ENCODE peak calls at places on chromosomes 4 and X, in six cellular contexts. One of them, this sample, is unnamed.

GRCh38 chr4:186826866-186827541 is 103.3 kb upstream of the FAT1 start:
- DNase-seq in stomach: no peak
- DNase-seq in NCI-H748 treated with DMSO at 0.1 percent for 48 hours: no peak
- DNase-seq in frontal cortex: no peak
- DNase-seq in kidney tubule cell: no peak
- DNase-seq in CD4-positive, CD25-positive, alpha-beta regulatory T cell: no peak
- DNase-seq in this sample: peak; percentile 9

GRCh38 chrX:9433596-9433995 is 31.3 kb upstream of the TBL1X start:
- DNase-seq in stomach: no peak
- DNase-seq in NCI-H748 treated with DMSO at 0.1 percent for 48 hours: no peak
- DNase-seq in frontal cortex: no peak
- DNase-seq in kidney tubule cell: peak; percentile 35
- DNase-seq in CD4-positive, CD25-positive, alpha-beta regulatory T cell: no peak
- DNase-seq in this sample: no peak

GRCh38 chrX:97200454-97200853 is 316.7 kb downstream of the RPA4 start:
- DNase-seq in stomach: no peak
- DNase-seq in NCI-H748 treated with DMSO at 0.1 percent for 48 hours: no peak
- DNase-seq in frontal cortex: no peak
- DNase-seq in kidney tubule cell: no peak
- DNase-seq in CD4-positive, CD25-positive, alpha-beta regulatory T cell: no peak
- DNase-seq in this sample: no peak

GRCh38 chrX:30831082-30831481 is 58.0 kb downstream of the TAB3 start:
- DNase-seq in stomach: no peak
- DNase-seq in NCI-H748 treated with DMSO at 0.1 percent for 48 hours: no peak
- DNase-seq in frontal cortex: no peak
- DNase-seq in kidney tubule cell: no peak
- DNase-seq in CD4-positive, CD25-positive, alpha-beta regulatory T cell: peak; percentile 0
- DNase-seq in this sample: no peak

GRCh38 chrX:14406225-14406624 is 123.1 kb upstream of the GLRA2 start:
- DNase-seq in stomach: no peak
- DNase-seq in NCI-H748 treated with DMSO at 0.1 percent for 48 hours: no peak
- DNase-seq in frontal cortex: no peak
- DNase-seq in kidney tubule cell: no peak
- DNase-seq in CD4-positive, CD25-positive, alpha-beta regulatory T cell: no peak
- DNase-seq in this sample: no peak

GRCh38 chrX:40088299-40088625 is 9.5 kb downstream of the BCOR start:
- DNase-seq in stomach: no peak
- DNase-seq in NCI-H748 treated with DMSO at 0.1 percent for 48 hours: no peak
- DNase-seq in frontal cortex: no peak
- DNase-seq in kidney tubule cell: no peak
- DNase-seq in CD4-positive, CD25-positive, alpha-beta regulatory T cell: no peak
- DNase-seq in this sample: no peak

GRCh38 chr4:174278467-174278866 is 5.0 kb downstream of the FBXO8 start:
- DNase-seq in stomach: no peak
- DNase-seq in NCI-H748 treated with DMSO at 0.1 percent for 48 hours: peak; percentile 63
- DNase-seq in frontal cortex: no peak
- DNase-seq in kidney tubule cell: no peak
- DNase-seq in CD4-positive, CD25-positive, alpha-beta regulatory T cell: no peak
- DNase-seq in this sample: peak; percentile 67

GRCh38 chrX:826026-826425 is 195.4 kb downstream of the SHOX start:
- DNase-seq in stomach: no peak
- DNase-seq in NCI-H748 treated with DMSO at 0.1 percent for 48 hours: no peak
- DNase-seq in frontal cortex: no peak
- DNase-seq in kidney tubule cell: no peak
- DNase-seq in CD4-positive, CD25-positive, alpha-beta regulatory T cell: no peak
- DNase-seq in this sample: no peak

GRCh38 chr4:119103263-119103662 is 32.4 kb upstream of the MYOZ2 start:
- DNase-seq in stomach: no peak
- DNase-seq in NCI-H748 treated with DMSO at 0.1 percent for 48 hours: no peak
- DNase-seq in frontal cortex: no peak
- DNase-seq in kidney tubule cell: peak; percentile 99
- DNase-seq in CD4-positive, CD25-positive, alpha-beta regulatory T cell: no peak
- DNase-seq in this sample: no peak

GRCh38 chrX:74220277-74220676 is 83.7 kb upstream of the ZCCHC13 start:
- DNase-seq in stomach: no peak
- DNase-seq in NCI-H748 treated with DMSO at 0.1 percent for 48 hours: no peak
- DNase-seq in frontal cortex: no peak
- DNase-seq in kidney tubule cell: no peak
- DNase-seq in CD4-positive, CD25-positive, alpha-beta regulatory T cell: no peak
- DNase-seq in this sample: no peak

GRCh38 chrX:39941332-39941920 is 156.3 kb downstream of the BCOR start:
- DNase-seq in stomach: no peak
- DNase-seq in NCI-H748 treated with DMSO at 0.1 percent for 48 hours: no peak
- DNase-seq in frontal cortex: no peak
- DNase-seq in kidney tubule cell: peak; percentile 65
- DNase-seq in CD4-positive, CD25-positive, alpha-beta regulatory T cell: no peak
- DNase-seq in this sample: no peak

GRCh38 chrX:100710816-100711215 is 21.1 kb downstream of the SYTL4 start:
- DNase-seq in stomach: no peak
- DNase-seq in NCI-H748 treated with DMSO at 0.1 percent for 48 hours: no peak
- DNase-seq in frontal cortex: no peak
- DNase-seq in kidney tubule cell: no peak
- DNase-seq in CD4-positive, CD25-positive, alpha-beta regulatory T cell: no peak
- DNase-seq in this sample: no peak

GRCh38 chrX:38806875-38807601 is 5.8 kb downstream of the MID1IP1 start:
- DNase-seq in stomach: no peak
- DNase-seq in NCI-H748 treated with DMSO at 0.1 percent for 48 hours: no peak
- DNase-seq in frontal cortex: no peak
- DNase-seq in kidney tubule cell: peak; percentile 7
- DNase-seq in CD4-positive, CD25-positive, alpha-beta regulatory T cell: no peak
- DNase-seq in this sample: no peak

GRCh38 chrX:153819398-153820083 is 10.8 kb downstream of the PDZD4 start:
- DNase-seq in stomach: no peak
- DNase-seq in NCI-H748 treated with DMSO at 0.1 percent for 48 hours: no peak
- DNase-seq in frontal cortex: peak; percentile 16
- DNase-seq in kidney tubule cell: no peak
- DNase-seq in CD4-positive, CD25-positive, alpha-beta regulatory T cell: no peak
- DNase-seq in this sample: no peak